ENCODE peak calls at places on chromosomes 6 and 20, in four cellular contexts. Q, V, Y and G are unnamed samples.

GRCh38 chr6:42154461-42155209 is 12.2 kb upstream of the C6orf132 start:
- DNase-seq in Q (no peak), V (no peak), Y (no peak), G (no peak)

GRCh38 chr20:58001381-58001780 is 227.1 kb downstream of the ANKRD60 start:
- DNase-seq in Y (no peak), V (no peak), Q (no peak), G (peak)

GRCh38 chr6:143232849-143233248 is 172.2 kb downstream of the AIG1 start:
- DNase-seq in Y (no peak), Q (no peak), V (peak), G (peak)

GRCh38 chr6:165662041-165662491 is 975 bp downstream of the PDE10A start:
- DNase-seq in V (peak), Q (no peak), Y (peak), G (peak)

GRCh38 chr6:149212892-149213786 is 104.4 kb upstream of the TAB2 start:
- DNase-seq in Y (no peak), Q (no peak), V (peak), G (peak)

GRCh38 chr6:133033263-133033662 is 207.9 kb upstream of the EYA4 start:
- DNase-seq in Q (no peak), V (peak), Y (no peak), G (peak)

GRCh38 chr6:88780714-88781389 is 182.6 kb downstream of the RNGTT start:
- DNase-seq in Y (peak), Q (peak), V (peak), G (peak)

GRCh38 chr6:166586424-166587156 is at the start of gene RAMACL:
- DNase-seq in Y (no peak), V (no peak), Q (no peak), G (peak)

GRCh38 chr6:38517005-38517404 is 122.7 kb downstream of the BTBD9 start:
- DNase-seq in Q (no peak), Y (peak), V (no peak), G (peak)

GRCh38 chr20:59398552-59399265 is 98.3 kb downstream of the EDN3 start:
- DNase-seq in V (no peak), Q (no peak), Y (no peak), G (no peak)

GRCh38 chr6:81894286-81894685 is 141.8 kb upstream of the TENT5A start:
- DNase-seq in Q (no peak), V (peak), Y (no peak), G (peak)

GRCh38 chr6:108455688-108456087 is 105.0 kb upstream of the FOXO3 start:
- DNase-seq in Q (no peak), Y (no peak), V (no peak), G (no peak)

GRCh38 chr6:170516783-170517616 is 36.1 kb downstream of the PSMB1 start:
- DNase-seq in Y (peak), Q (peak), V (peak), G (peak)

GRCh38 chr6:129766959-129767728 is 57.2 kb upstream of the ARHGAP18 start:
- DNase-seq in Y (peak), Q (peak), V (peak), G (peak)